ENCODE peak calls at places on chromosomes 11 and 22, in four cellular contexts. T is retinal pigment epithelial cell, S is Calu3, O is NCI-H748 treated with DMSO at 0.1 percent for 48 hours. X is an unnamed sample.

GRCh38 chr22:25745341-25746011 is 3.5 kb downstream of the MYO18B start:
- DNase-seq in T (no peak), S (no peak), O (no peak), X (no peak)

GRCh38 chr11:93484716-93485115 is 58.5 kb downstream of the SMCO4 start:
- DNase-seq in T (no peak), S (no peak), O (no peak), X (no peak)

GRCh38 chr11:59216654-59217640 is 4.2 kb upstream of the MPEG1 start:
- DNase-seq in T (no peak), S (peak), O (no peak), X (no peak)

GRCh38 chr11:134537296-134537695 is 125.3 kb upstream of the B3GAT1 start:
- DNase-seq in T (no peak), S (no peak), O (no peak), X (no peak)

GRCh38 chr11:48091426-48092102 is 111.2 kb downstream of the PTPRJ start:
- DNase-seq in T (no peak), S (no peak), O (no peak), X (no peak)

GRCh38 chr11:92557848-92558247 is 333.2 kb downstream of the FAT3 start:
- DNase-seq in T (no peak), S (no peak), O (no peak), X (no peak)

GRCh38 chr11:9479899-9480298 is 19.1 kb downstream of the ZNF143 start:
- DNase-seq in T (no peak), S (no peak), O (no peak), X (no peak)

GRCh38 chr11:130141561-130142341 is 17.8 kb upstream of the ST14 start:
- DNase-seq in T (no peak), S (no peak), O (no peak), X (no peak)

GRCh38 chr11:45147017-45147728 is 734 bp downstream of the PRDM11 start:
- DNase-seq in T (peak), S (peak), O (peak), X (peak)

X was measured in NCI-H146.